ENCODE peak calls at places on chromosomes 4 and X, in ten cellular contexts. E, P, O, L, G, K, W, X, F and D are unnamed samples.

GRCh38 chr4:10734697-10735096 is 50.1 kb upstream of the CLNK start:
- DNase-seq in E (peak; percentile 2), P (no peak), O (no peak), L (no peak), G (no peak), K (no peak), W (peak; percentile 80), X (no peak), F (no peak), D (no peak)

GRCh38 chr4:40923326-40924095 is 173.8 kb downstream of the NSUN7 start:
- DNase-seq in E (peak; percentile 80), P (no peak), O (peak; percentile 28), L (no peak), G (peak; percentile 30), K (no peak), W (peak; percentile 76), X (no peak), F (no peak), D (no peak)

GRCh38 chr4:102139132-102139573 is 206.1 kb downstream of the SLC39A8 start:
- DNase-seq in E (no peak), P (no peak), O (no peak), L (peak; percentile 21), G (no peak), K (peak; percentile 6), W (no peak), X (no peak), F (no peak), D (no peak)

GRCh38 chr4:139564502-139564901 is 8.5 kb upstream of the SETD7 start:
- DNase-seq in E (no peak), P (no peak), O (no peak), L (no peak), G (no peak), K (no peak), W (no peak), X (no peak), F (no peak), D (no peak)

GRCh38 chr4:175394213-175394612 is 417.9 kb downstream of the GPM6A start:
- DNase-seq in E (no peak), P (no peak), O (no peak), L (no peak), G (no peak), K (peak; percentile 4), W (no peak), X (no peak), F (no peak), D (no peak)

GRCh38 chrX:21529771-21530170 is 128.4 kb downstream of the KLHL34 start:
- DNase-seq in E (no peak), P (no peak), O (no peak), L (no peak), G (no peak), K (no peak), W (no peak), X (no peak), F (no peak), D (no peak)

GRCh38 chr4:42925921-42926320 is 33.4 kb downstream of the GRXCR1 start:
- DNase-seq in E (no peak), P (no peak), O (no peak), L (no peak), G (no peak), K (no peak), W (no peak), X (no peak), F (no peak), D (no peak)

GRCh38 chrX:130025256-130025655 is 42.8 kb downstream of the BCORL1 start:
- DNase-seq in E (no peak), P (no peak), O (no peak), L (no peak), G (no peak), K (no peak), W (no peak), X (no peak), F (no peak), D (no peak)

GRCh38 chr4:6909970-6910339 is 329 bp downstream of the TBC1D14 start:
- DNase-seq in E (peak; percentile 39), P (peak; percentile 56), O (peak; percentile 43), L (no peak), G (peak; percentile 52), K (no peak), W (no peak), X (peak; percentile 54), F (peak; percentile 36), D (peak; percentile 14)

GRCh38 chr4:57020467-57021101 is 41.9 kb downstream of the POLR2B start:
- DNase-seq in E (no peak), P (no peak), O (no peak), L (peak; percentile 89), G (no peak), K (no peak), W (no peak), X (no peak), F (no peak), D (no peak)

GRCh38 chr4:146340798-146341197 is 126.5 kb downstream of the REELD1 start:
- DNase-seq in E (no peak), P (no peak), O (no peak), L (peak; percentile 38), G (no peak), K (no peak), W (no peak), X (no peak), F (no peak), D (peak; percentile 58)

GRCh38 chr4:54041916-54042315 is 22.5 kb downstream of the CHIC2 start:
- DNase-seq in E (no peak), P (no peak), O (no peak), L (no peak), G (no peak), K (no peak), W (no peak), X (no peak), F (no peak), D (no peak)

GRCh38 chr4:89572224-89572858 is 264.6 kb downstream of the SNCA start:
- DNase-seq in E (no peak), P (no peak), O (no peak), L (peak; percentile 28), G (no peak), K (no peak), W (peak; percentile 75), X (peak; percentile 96), F (no peak), D (no peak)

GRCh38 chr4:84814100-84814750 is 152.3 kb downstream of the WDFY3 start:
- DNase-seq in E (peak; percentile 49), P (no peak), O (no peak), L (peak; percentile 89), G (no peak), K (no peak), W (no peak), X (no peak), F (no peak), D (no peak)